ENCODE peak calls at places on chromosomes 7 and 10, in seven cellular contexts. P is neural crest cell, K is left ventricle myocardium inferior, V is dermis microvascular lymphatic vessel endothelial cell, W is occipital lobe, Q is psoas muscle, G is fibroblast of lung. E is an unnamed sample.

GRCh38 chr7:111438369-111439289 is 123.7 kb downstream of the IMMP2L start:
- DNase-seq in W (no peak), V (peak), G (peak), Q (no peak), P (no peak), K (no peak), E (no peak)

GRCh38 chr7:79386688-79387422 is 66.6 kb downstream of the MAGI2 start:
- DNase-seq in W (no peak), P (no peak), Q (no peak), V (peak), K (no peak), G (peak), E (no peak)

GRCh38 chr10:13222151-13222550 is 12.0 kb downstream of the UCMA start:
- DNase-seq in K (no peak), Q (no peak), W (no peak), G (no peak), V (no peak), P (no peak), E (no peak)

GRCh38 chr10:34705563-34705962 is 109.5 kb downstream of the PARD3 start:
- DNase-seq in Q (no peak), K (no peak), P (no peak), G (no peak), W (no peak), V (no peak), E (no peak)

GRCh38 chr7:2522780-2523433 is 3.3 kb downstream of the LFNG start:
- DNase-seq in K (no peak), V (peak), G (peak), P (peak), Q (no peak), W (no peak), E (no peak)

GRCh38 chr10:43943825-43944360 is 295.2 kb upstream of the ZNF32 start:
- DNase-seq in W (no peak), G (no peak), P (no peak), V (no peak), Q (no peak), K (no peak), E (no peak)

GRCh38 chr10:13271552-13272163 is 28.2 kb downstream of the PHYH start:
- DNase-seq in W (peak), V (peak), G (no peak), P (peak), Q (peak), K (peak), E (no peak)

GRCh38 chr7:91233201-91233600 is 31.0 kb upstream of the FZD1 start:
- DNase-seq in V (peak), P (no peak), W (peak), Q (no peak), G (no peak), K (no peak), E (no peak)

GRCh38 chr10:47309403-47310089 is 9.5 kb downstream of the GDF10 start:
- DNase-seq in W (no peak), G (no peak), P (no peak), Q (no peak), K (no peak), V (no peak), E (no peak)

GRCh38 chr7:98399903-98400537 is 870 bp downstream of the BAIAP2L1 start:
- DNase-seq in K (no peak), P (no peak), G (peak), W (no peak), V (peak), Q (no peak), E (no peak)

GRCh38 chr7:73451780-73452398 is 18.3 kb downstream of the FZD9 start:
- DNase-seq in Q (no peak), G (peak), P (no peak), V (peak), W (no peak), K (no peak), E (no peak)

GRCh38 chr7:105015631-105015965 is 1.6 kb downstream of the KMT2E start:
- DNase-seq in V (peak), Q (no peak), P (no peak), W (no peak), K (no peak), G (peak), E (no peak)

GRCh38 chr10:132904169-132904813 is 38.1 kb downstream of the CFAP46 start:
- DNase-seq in V (peak), W (no peak), K (peak), Q (peak), P (peak), G (peak), E (no peak)

GRCh38 chr10:26214538-26215461 is 1.8 kb upstream of the GAD2 start:
- DNase-seq in Q (no peak), K (no peak), P (peak), V (no peak), G (no peak), W (no peak), E (no peak)

GRCh38 chr7:158781217-158781975 is 47.9 kb downstream of the ESYT2 start:
- DNase-seq in Q (no peak), K (no peak), V (no peak), W (no peak), P (no peak), G (no peak), E (no peak)

GRCh38 chr7:143303733-143304132 is 12.2 kb upstream of the CLCN1 start:
- DNase-seq in P (no peak), G (no peak), K (no peak), W (no peak), Q (no peak), V (no peak), E (no peak)

GRCh38 chr10:119090968-119091367 is 10.4 kb upstream of the EIF3A start:
- DNase-seq in G (peak), K (no peak), P (no peak), W (no peak), Q (no peak), V (no peak), E (no peak)

GRCh38 chr7:8121243-8121642 is 140.7 kb downstream of the ICA1 start:
- DNase-seq in Q (no peak), P (no peak), K (no peak), G (no peak), V (no peak), W (no peak), E (no peak)

GRCh38 chr10:114058297-114058696 is 14.6 kb downstream of the ADRB1 start:
- DNase-seq in V (no peak), W (no peak), K (no peak), G (no peak), P (no peak), Q (no peak), E (no peak)

GRCh38 chr7:668139-668871 is 58.2 kb upstream of the DNAAF5 start:
- DNase-seq in G (peak), V (peak), W (no peak), Q (no peak), P (no peak), K (no peak), E (no peak)

GRCh38 chr7:150849204-150849775 is 3.0 kb upstream of the AOC1 start:
- DNase-seq in V (no peak), Q (no peak), W (no peak), G (no peak), P (no peak), K (no peak), E (no peak)

GRCh38 chr10:20257422-20257821 is 441.2 kb downstream of the PLXDC2 start:
- DNase-seq in K (no peak), W (no peak), G (no peak), P (no peak), Q (no peak), V (no peak), E (no peak)

GRCh38 chr10:45558406-45558805 is 114.2 kb downstream of the ZFAND4 start:
- DNase-seq in Q (no peak), P (no peak), G (no peak), W (no peak), K (no peak), V (no peak), E (no peak)

GRCh38 chr10:23325132-23325531 is 19.5 kb downstream of the C10orf67 start:
- DNase-seq in W (no peak), G (no peak), P (no peak), Q (no peak), V (no peak), K (no peak), E (no peak)

GRCh38 chr7:116938678-116939077 is 14.6 kb upstream of the ST7 start:
- DNase-seq in W (no peak), P (no peak), Q (no peak), V (no peak), G (no peak), K (no peak), E (no peak)

GRCh38 chr7:69504733-69505132 is 93.5 kb upstream of the AUTS2 start:
- DNase-seq in Q (no peak), V (no peak), K (no peak), P (no peak), G (peak), W (no peak), E (no peak)

GRCh38 chr10:16828731-16829175 is 11.5 kb upstream of the RSU1 start:
- DNase-seq in K (peak), V (peak), P (no peak), G (peak), W (no peak), Q (no peak), E (no peak)

GRCh38 chr10:12299222-12299973 is 49.9 kb upstream of the CAMK1D start:
- DNase-seq in V (no peak), G (no peak), K (no peak), P (no peak), Q (no peak), W (no peak), E (no peak)

GRCh38 chr7:3558410-3558809 is 257.4 kb downstream of the SDK1 start:
- DNase-seq in Q (no peak), P (no peak), V (peak), G (peak), W (no peak), K (no peak), E (no peak)

GRCh38 chr7:4683884-4684565 is 1.9 kb downstream of the FOXK1 start:
- DNase-seq in P (no peak), G (peak), V (peak), W (no peak), Q (peak), K (peak), E (no peak)

GRCh38 chr7:65325793-65326432 is 47.7 kb upstream of the ZNF92 start:
- DNase-seq in V (no peak), G (peak), K (no peak), W (no peak), P (no peak), Q (no peak), E (no peak)

GRCh38 chr7:5441840-5442513 is 18.3 kb upstream of the TNRC18 start:
- DNase-seq in Q (no peak), P (no peak), G (no peak), K (no peak), W (no peak), V (no peak), E (no peak)

GRCh38 chr10:88810196-88810961 is 7.8 kb downstream of the LIPM start:
- DNase-seq in G (peak), V (peak), Q (no peak), K (no peak), P (no peak), W (no peak), E (no peak)

GRCh38 chr10:18233775-18234174 is 93.6 kb downstream of the CACNB2 start:
- DNase-seq in V (no peak), G (no peak), Q (no peak), W (no peak), K (peak), P (no peak), E (no peak)

GRCh38 chr10:123203393-123204126 is 49.4 kb downstream of the BUB3 start:
- DNase-seq in K (no peak), V (no peak), G (no peak), Q (no peak), P (no peak), W (no peak), E (no peak)

GRCh38 chr10:33484787-33485186 is 150.3 kb upstream of the NRP1 start:
- DNase-seq in G (no peak), K (no peak), P (no peak), V (no peak), Q (no peak), W (no peak), E (no peak)

GRCh38 chr7:41346878-41347277 is 356.0 kb downstream of the INHBA start:
- DNase-seq in P (no peak), V (no peak), G (no peak), K (no peak), Q (no peak), W (no peak), E (no peak)